ENCODE peak calls at places on chromosomes 3 and 15, in six cellular contexts. U is upper lobe of right lung; D is CD4-positive, alpha-beta memory T cell; G is adipocyte; X is neural progenitor cell; M is MM.1S. R is an unnamed sample. For H3K9me3 and H3K4me1, the result is how much of the 10 kb centered on the place peaks cover.

GRCh38 chr15:77083381-77084160 is 12.7 kb upstream of the TSPAN3 start:
- DNase-seq in U (peak), D (peak), G (no peak), X (peak), M (no peak), R (peak)

GRCh38 chr3:136818851-136819783 is at the start of gene SLC35G2:
- DNase-seq in U (peak), D (peak), G (peak), X (peak), M (no peak), R (no peak)

GRCh38 chr3:43758826-43759225 is 68.1 kb downstream of the ABHD5 start:
- DNase-seq in U (no peak), D (no peak), G (no peak), X (no peak), M (no peak), R (no peak)

GRCh38 chr3:39317571-39318169 is 11.8 kb upstream of the CCR8 start:
- DNase-seq in U (no peak), D (no peak), G (no peak), X (no peak), M (no peak), R (no peak)

GRCh38 chr15:68223171-68223570 is 6.4 kb downstream of the CLN6 start:
- DNase-seq in U (no peak), D (no peak), G (no peak), X (no peak), M (no peak), R (no peak)

GRCh38 chr15:90871097-90871715 is 2.8 kb downstream of the FURIN start:
- DNase-seq in U (peak), D (peak), G (peak), X (peak), M (peak), R (no peak)

GRCh38 chr3:26438325-26438940 is 184.1 kb upstream of the LRRC3B start:
- DNase-seq in U (no peak), D (no peak), G (no peak), X (no peak), M (no peak), R (no peak)

GRCh38 chr3:52506266-52506966 is 11.3 kb downstream of the STAB1 start:
- DNase-seq in U (no peak), D (no peak), G (no peak), X (no peak), M (no peak), R (no peak)

GRCh38 chr3:16743276-16743675 is 138.1 kb upstream of the DAZL start:
- DNase-seq in U (no peak), D (no peak), G (no peak), X (no peak), M (no peak), R (no peak)

GRCh38 chr3:46883252-46884185 is 6.0 kb downstream of the PTH1R start:
- DNase-seq in U (no peak), D (no peak), G (peak), X (peak), M (peak), R (no peak)

GRCh38 chr3:192409838-192410683 is 317.3 kb downstream of the FGF12 start:
- DNase-seq in U (no peak), D (no peak), G (no peak), X (peak), M (peak), R (no peak)

GRCh38 chr15:58477228-58477627 is 45.4 kb downstream of the LIPC start:
- DNase-seq in U (no peak), D (no peak), G (no peak), X (no peak), M (no peak), R (no peak)

GRCh38 chr3:196793224-196793623 is 53.6 kb downstream of the PAK2 start:
- DNase-seq in U (no peak), D (no peak), G (peak), X (no peak), M (no peak), R (no peak)

GRCh38 chr3:55802816-55803215 is 315.7 kb upstream of the WNT5A start:
- DNase-seq in U (no peak), D (no peak), G (no peak), X (no peak), M (no peak), R (no peak)

GRCh38 chr3:55805169-55805568 is 318.1 kb upstream of the WNT5A start:
- DNase-seq in U (no peak), D (no peak), G (no peak), X (no peak), M (no peak), R (no peak)

GRCh38 chr3:55801068-55801467 is 314.0 kb upstream of the WNT5A start:
- DNase-seq in U (no peak), D (no peak), G (no peak), X (no peak), M (no peak), R (no peak)

GRCh38 chr3:55804170-55805095 is 317.3 kb upstream of the WNT5A start:
- DNase-seq in U (no peak), D (no peak), G (no peak), X (peak), M (no peak), R (no peak)

GRCh38 chr3:55801676-55802075 is 314.6 kb upstream of the WNT5A start:
- DNase-seq in U (no peak), D (no peak), G (no peak), X (peak), M (no peak), R (no peak)
- H3K9me3 ChIP-seq in U (under half), D (under half), G (under half), X (under half), M (under half), R (under half)

GRCh38 chr3:112000971-112001370 is 2.2 kb downstream of the TAGLN3 start:
- DNase-seq in U (no peak), D (no peak), G (no peak), X (no peak), M (no peak), R (no peak)
- H3K4me3 ChIP-seq in U (no peak), D (no peak), G (no peak), X (peak), M (no peak), R (no peak)

GRCh38 chr15:38708672-38709188 is 144.1 kb upstream of the RASGRP1 start:
- DNase-seq in U (no peak), D (no peak), G (peak), X (no peak), M (no peak), R (no peak)

GRCh38 chr15:38707802-38708671 is 143.4 kb upstream of the RASGRP1 start:
- DNase-seq in U (no peak), D (peak), G (peak), X (peak), M (peak), R (no peak)

GRCh38 chr15:38706956-38707355 is 142.3 kb upstream of the RASGRP1 start:
- DNase-seq in U (no peak), D (no peak), G (no peak), X (no peak), M (no peak), R (no peak)

GRCh38 chr15:38702178-38702912 is 137.7 kb upstream of the RASGRP1 start:
- DNase-seq in U (no peak), D (no peak), G (no peak), X (no peak), M (no peak), R (no peak)

GRCh38 chr15:38705421-38706219 is 141.0 kb upstream of the RASGRP1 start:
- DNase-seq in U (no peak), D (no peak), G (no peak), X (peak), M (no peak), R (no peak)
- H3K4me1 ChIP-seq in U (under half), D (under half), G (under half), X (under half), M (under half), R (under half)

GRCh38 chr3:175956964-175957363 is 1097.8 kb downstream of the NAALADL2 start:
- DNase-seq in U (no peak), D (no peak), G (peak), X (peak), M (no peak), R (no peak)

GRCh38 chr3:175957427-175957826 is 1098.3 kb downstream of the NAALADL2 start:
- DNase-seq in U (no peak), D (no peak), G (no peak), X (no peak), M (peak), R (no peak)
- H3K9me3 ChIP-seq in U (under half), D (under half), G (under half), X (under half), M (under half), R (under half)

GRCh38 chr15:78212546-78213424 is 21.6 kb downstream of the ACSBG1 start:
- DNase-seq in U (no peak), D (no peak), G (peak), X (no peak), M (no peak), R (no peak)
- H3K4me3 ChIP-seq in U (no peak), D (no peak), G (no peak), X (no peak), M (no peak), R (no peak)

DNA sequence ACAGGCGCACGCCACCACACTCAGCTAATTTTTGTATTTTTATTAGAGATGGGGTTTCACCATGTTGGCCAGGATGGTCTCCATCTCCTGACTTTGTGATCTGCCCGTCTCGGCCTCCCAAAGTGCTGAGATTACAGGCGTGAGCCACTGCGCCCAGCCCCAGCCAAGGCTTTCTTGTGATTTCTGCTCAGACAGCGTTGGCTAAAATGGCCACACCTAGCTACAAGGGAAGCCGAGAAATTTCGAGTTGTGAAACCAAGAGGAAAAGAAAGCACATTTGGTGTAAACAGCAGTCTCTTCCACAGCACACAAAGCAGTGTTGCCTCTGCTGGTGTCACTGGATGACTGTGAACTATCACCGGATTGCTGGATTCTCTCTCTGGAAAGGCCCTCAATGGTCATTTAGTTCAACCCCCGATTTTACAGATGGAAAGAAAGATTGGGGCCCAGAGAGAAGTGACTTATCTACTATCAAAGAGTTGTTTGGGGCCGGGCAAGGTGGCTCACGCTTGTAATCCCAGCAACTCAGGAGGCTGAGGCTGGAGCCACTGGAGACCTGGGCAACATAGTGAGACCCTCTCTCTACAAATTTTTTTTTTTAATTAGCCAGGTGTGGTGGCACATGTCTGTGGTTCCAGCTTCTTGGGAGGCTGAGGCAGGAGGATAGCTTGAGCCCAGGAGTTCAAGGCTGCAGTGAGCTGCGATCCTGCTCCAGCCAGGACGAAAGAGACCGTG is 5.4 kb upstream of the USP3 start:
- DNase-seq in U (no peak), D (no peak), G (no peak), X (no peak), M (no peak), R (no peak)
- H3K4me1 ChIP-seq in U (half or more), D (half or more), G (under half), X (under half), M (under half), R (under half)

GRCh38 chr15:25070357-25070963 is 115.7 kb downstream of the SNRPN start:
- DNase-seq in U (no peak), D (no peak), G (no peak), X (no peak), M (no peak), R (no peak)
- H3K9me3 ChIP-seq in U (half or more), D (half or more), G (half or more), X (half or more), M (under half), R (half or more)

DNA sequence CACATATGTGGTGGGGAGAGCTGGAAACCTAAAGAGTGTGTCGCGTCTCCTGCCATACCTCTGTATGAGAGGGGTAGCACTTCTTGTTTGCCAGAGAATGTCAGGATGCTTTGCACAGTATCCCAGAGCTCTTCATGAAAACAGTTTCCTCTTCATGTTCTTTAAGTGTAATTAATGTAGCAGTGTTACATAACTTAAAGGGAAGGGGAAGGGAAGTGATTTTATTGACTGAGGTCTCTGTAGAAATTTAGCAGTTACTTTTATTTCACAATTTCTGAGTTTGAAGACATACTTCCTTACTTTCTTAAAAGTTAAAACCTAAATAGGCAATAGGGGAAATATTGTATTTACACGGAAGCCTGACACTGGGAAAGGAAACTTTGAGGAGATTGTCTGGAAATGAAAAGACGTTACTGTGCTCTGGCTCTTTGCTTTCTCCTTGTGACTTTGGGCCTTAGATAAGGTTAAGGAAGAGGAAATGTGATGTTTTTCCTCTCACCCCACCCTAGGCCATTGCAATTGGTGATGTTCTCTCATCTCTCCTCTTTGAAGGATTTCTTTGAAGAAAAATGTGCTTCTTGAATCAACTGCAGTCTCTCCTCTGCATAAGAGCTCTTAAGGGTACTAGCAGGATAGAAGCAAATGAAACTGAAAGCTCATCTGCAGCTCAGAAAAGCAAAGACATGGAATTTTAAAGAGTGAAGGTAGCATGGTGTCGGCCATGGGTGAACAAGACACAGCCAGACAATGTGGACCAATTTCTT is 6.0 kb downstream of the NXPE3 start:
- DNase-seq in U (no peak), D (peak), G (no peak), X (no peak), M (peak), R (no peak)
- H3K4me3 ChIP-seq in U (peak), D (peak), G (no peak), X (no peak), M (peak), R (no peak)